ENCODE peak calls at places on chromosome 18, in ten cellular contexts. S, J, Z, R, K, A, C, N, B and T are unnamed samples.

GRCh38 chr18:56563568-56563967 is 74.8 kb downstream of the TXNL1 start:
- DNase-seq in S (no peak), J (no peak), Z (no peak), R (no peak), K (no peak), A (no peak), C (no peak), N (peak; percentile 4), B (peak; percentile 10), T (no peak)

GRCh38 chr18:53416985-53417384 is 807.5 kb downstream of the MBD2 start:
- DNase-seq in S (no peak), J (no peak), Z (no peak), R (no peak), K (no peak), A (no peak), C (no peak), N (no peak), B (no peak), T (no peak)

GRCh38 chr18:3060667-3061580 is 48.0 kb upstream of the LPIN2 start:
- DNase-seq in S (peak; percentile 77), J (no peak), Z (no peak), R (no peak), K (no peak), A (no peak), C (peak; percentile 30), N (no peak), B (no peak), T (no peak)

GRCh38 chr18:3262234-3263171 is 570 bp downstream of the MYL12B start:
- DNase-seq in S (peak; percentile 21), J (no peak), Z (no peak), R (no peak), K (no peak), A (no peak), C (peak; percentile 32), N (peak; percentile 41), B (no peak), T (no peak)

GRCh38 chr18:44823782-44824181 is 143.1 kb downstream of the SETBP1 start:
- DNase-seq in S (no peak), J (no peak), Z (no peak), R (no peak), K (no peak), A (no peak), C (no peak), N (peak; percentile 75), B (no peak), T (no peak)

GRCh38 chr18:23857756-23858155 is 156.8 kb upstream of the TTC39C start:
- DNase-seq in S (no peak), J (no peak), Z (no peak), R (peak; percentile 67), K (no peak), A (peak; percentile 52), C (no peak), N (peak; percentile 75), B (no peak), T (no peak)

GRCh38 chr18:22185298-22185697 is 15.9 kb downstream of the GATA6 start:
- DNase-seq in S (no peak), J (no peak), Z (no peak), R (no peak), K (peak; percentile 61), A (peak; percentile 38), C (no peak), N (no peak), B (no peak), T (no peak)

GRCh38 chr18:36398419-36398818 is 100.9 kb downstream of the FHOD3 start:
- DNase-seq in S (no peak), J (no peak), Z (no peak), R (no peak), K (no peak), A (no peak), C (no peak), N (no peak), B (no peak), T (no peak)

GRCh38 chr18:24273596-24273995 is 124.0 kb downstream of the OSBPL1A start:
- DNase-seq in S (no peak), J (no peak), Z (no peak), R (no peak), K (no peak), A (peak; percentile 3), C (no peak), N (peak; percentile 81), B (no peak), T (no peak)

DNA sequence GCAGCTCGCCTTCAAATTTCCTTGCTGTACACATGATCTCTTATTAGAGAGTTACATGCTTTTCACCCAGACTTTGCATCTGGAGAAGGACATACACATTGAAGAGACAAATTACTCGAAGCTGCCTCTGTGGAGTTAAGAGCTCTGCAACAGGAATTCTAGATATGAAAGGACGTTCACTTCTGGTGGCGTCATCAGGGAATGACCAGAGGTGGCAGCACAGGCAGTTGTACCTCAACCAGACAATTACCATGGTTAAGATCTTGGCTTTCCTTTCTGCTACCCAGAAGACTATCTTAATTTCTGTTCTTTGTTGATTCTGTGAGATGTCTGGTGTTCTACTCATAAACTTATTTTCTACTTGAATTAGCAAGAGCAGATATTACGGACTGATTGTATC is 39.1 kb upstream of the MC4R start:
- DNase-seq in S (no peak), J (no peak), Z (no peak), R (no peak), K (no peak), A (no peak), C (no peak), N (no peak), B (peak; percentile 15), T (no peak)
- TF ChIP-seq CTCF in S (no peak), J (no peak), Z (no peak), R (peak; percentile 55), K (no peak), A (no peak), C (no peak), N (peak; percentile 46), B (peak; percentile 55), T (peak; percentile 30)

DNA sequence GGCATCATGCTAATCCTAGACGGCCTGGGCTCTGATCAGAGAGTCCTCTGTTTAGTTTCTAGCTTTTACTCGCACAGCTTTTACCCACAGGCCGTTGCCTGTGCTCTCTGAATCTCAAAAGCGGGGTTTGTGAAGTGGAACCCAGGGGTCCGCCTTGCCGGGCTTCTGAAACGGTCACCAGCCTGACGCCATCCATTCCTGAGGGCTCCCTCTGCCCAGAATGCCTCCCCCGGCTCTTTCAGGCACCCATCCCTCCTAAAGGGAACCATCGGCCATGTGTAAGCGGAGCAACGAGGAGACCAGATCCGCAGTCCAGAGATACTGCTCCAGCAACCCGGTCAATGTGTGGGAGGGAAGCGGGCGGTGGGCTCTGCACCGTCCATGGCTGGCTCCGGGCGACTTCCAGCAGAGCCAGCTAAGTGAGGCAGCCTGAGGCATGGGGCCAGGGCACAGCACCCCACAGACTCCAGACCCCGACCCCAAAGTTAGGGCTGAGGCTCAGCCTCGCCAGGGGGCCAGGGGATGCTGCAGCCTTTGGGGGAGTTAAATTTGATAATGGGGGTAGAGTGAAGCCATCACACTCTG is 28.8 kb downstream of the SALL3 start:
- DNase-seq in S (no peak), J (no peak), Z (no peak), R (no peak), K (no peak), A (no peak), C (no peak), N (no peak), B (no peak), T (no peak)
- H3K4me3 ChIP-seq in S (no peak overlapping the region), J (no peak overlapping the region), Z (no peak overlapping the region), R (no peak overlapping the region), K (no peak overlapping the region), A (no peak overlapping the region), C (no peak overlapping the region), N (no peak overlapping the region), B (no peak overlapping the region), T (no peak overlapping the region)

GRCh38 chr18:79548986-79549637 is 130.5 kb upstream of the CTDP1 start:
- DNase-seq in S (no peak), J (no peak), Z (no peak), R (no peak), K (no peak), A (no peak), C (no peak), N (no peak), B (no peak), T (no peak)

GRCh38 chr18:79548621-79548985 is 131.0 kb upstream of the CTDP1 start:
- DNase-seq in S (no peak), J (no peak), Z (no peak), R (no peak), K (no peak), A (no peak), C (no peak), N (no peak), B (no peak), T (no peak)

GRCh38 chr18:79548077-79548450 is 131.5 kb upstream of the CTDP1 start:
- DNase-seq in S (no peak), J (no peak), Z (no peak), R (no peak), K (no peak), A (no peak), C (no peak), N (no peak), B (no peak), T (no peak)

GRCh38 chr18:79546781-79547272 is 132.8 kb upstream of the CTDP1 start:
- DNase-seq in S (no peak), J (no peak), Z (no peak), R (no peak), K (no peak), A (no peak), C (no peak), N (no peak), B (no peak), T (no peak)

GRCh38 chr18:79547413-79548076 is 132.1 kb upstream of the CTDP1 start:
- DNase-seq in S (no peak), J (no peak), Z (no peak), R (no peak), K (no peak), A (no peak), C (no peak), N (no peak), B (no peak), T (no peak)
- H3K27me3 ChIP-seq in S (no peaks in the 10 kb centered on the region), J (no peaks in the 10 kb centered on the region), Z (no peaks in the 10 kb centered on the region), R (peaks cover 10% of the 10 kb centered on the region), K (no peaks in the 10 kb centered on the region), A (no peaks in the 10 kb centered on the region), C (no peaks in the 10 kb centered on the region), N (peaks cover 20% of the 10 kb centered on the region), B (no peaks in the 10 kb centered on the region), T (no peaks in the 10 kb centered on the region)

GRCh38 chr18:31204833-31205232 is 42.2 kb upstream of the DSC1 start:
- DNase-seq in S (no peak), J (no peak), Z (no peak), R (no peak), K (no peak), A (no peak), C (no peak), N (no peak), B (no peak), T (no peak)

GRCh38 chr18:31205273-31205672 is 42.6 kb upstream of the DSC1 start:
- DNase-seq in S (no peak), J (no peak), Z (no peak), R (no peak), K (no peak), A (no peak), C (no peak), N (no peak), B (no peak), T (no peak)

GRCh38 chr18:31206064-31206463 is 43.4 kb upstream of the DSC1 start:
- DNase-seq in S (no peak), J (no peak), Z (no peak), R (no peak), K (no peak), A (no peak), C (no peak), N (peak; percentile 20), B (no peak), T (no peak)

GRCh38 chr18:31209041-31209440 is 46.4 kb upstream of the DSC1 start:
- DNase-seq in S (no peak), J (no peak), Z (no peak), R (no peak), K (no peak), A (no peak), C (no peak), N (no peak), B (no peak), T (no peak)

GRCh38 chr18:31206787-31207381 is 44.2 kb upstream of the DSC1 start:
- DNase-seq in S (no peak), J (peak; percentile 40), Z (no peak), R (peak; percentile 33), K (peak; percentile 68), A (peak; percentile 92), C (no peak), N (peak; percentile 85), B (peak; percentile 97), T (peak; percentile 74)
- TF ChIP-seq CTCF in S (no peak), J (no peak), Z (no peak), R (peak; percentile 51), K (no peak), A (peak; percentile 62), C (no peak), N (peak; percentile 15), B (peak; percentile 25), T (peak; percentile 66)